ENCODE peak calls at places on chromosome 12, in eight cellular contexts. I is breast epithelium, Y is astrocyte of the spinal cord, Q is fibroblast of the aortic adventitia, Z is choroid plexus epithelial cell, D is HL-60, H is left ventricle myocardium inferior, V is WERI-Rb-1. T is an unnamed sample.

GRCh38 chr12:132772551-132772950 is 10.9 kb upstream of the ANKLE2 start:
- DNase-seq in I (no peak), H (no peak), Z (no peak), V (no peak), Y (no peak), Q (no peak), D (peak), T (no peak)

GRCh38 chr12:57069522-57069921 is 9.1 kb downstream of the NEMP1 start:
- DNase-seq in Z (peak), Y (peak), H (no peak), Q (peak), D (peak), I (no peak), V (peak), T (peak)

GRCh38 chr12:52171950-52172512 is 19.8 kb downstream of the KRT80 start:
- DNase-seq in Q (peak), H (no peak), Z (no peak), V (peak), Y (no peak), D (no peak), I (no peak), T (peak)

GRCh38 chr12:65720739-65721138 is 103.5 kb upstream of the HMGA2 start:
- DNase-seq in V (peak), Q (no peak), H (no peak), D (no peak), I (no peak), Y (peak), Z (no peak), T (peak)

GRCh38 chr12:75759842-75760260 is 248.4 kb upstream of the KRR1 start:
- DNase-seq in H (no peak), Y (peak), I (no peak), Q (peak), V (no peak), Z (peak), D (no peak), T (peak)

GRCh38 chr12:12548713-12549112 is 13.9 kb downstream of the DUSP16 start:
- DNase-seq in Z (no peak), H (no peak), Y (no peak), D (no peak), I (no peak), Q (no peak), V (no peak), T (no peak)

GRCh38 chr12:126384029-126384564 is 1318.9 kb downstream of the AACS start:
- DNase-seq in V (no peak), I (no peak), H (no peak), Q (peak), D (no peak), Z (no peak), Y (no peak), T (no peak)

GRCh38 chr12:12723147-12723680 is 6.0 kb downstream of the CDKN1B start:
- DNase-seq in D (no peak), Y (peak), H (no peak), Z (peak), V (no peak), Q (peak), I (no peak), T (peak)

GRCh38 chr12:120413901-120414695 is 23.8 kb upstream of the COX6A1 start:
- DNase-seq in I (no peak), V (no peak), Y (no peak), Z (no peak), H (no peak), Q (no peak), D (no peak), T (no peak)

GRCh38 chr12:593396-593976 is 69.8 kb downstream of the NINJ2 start:
- DNase-seq in D (no peak), I (no peak), V (no peak), H (no peak), Q (no peak), Y (no peak), Z (no peak), T (no peak)

GRCh38 chr12:591571-592505 is 71.4 kb downstream of the NINJ2 start:
- DNase-seq in Z (no peak), Y (no peak), H (peak), Q (no peak), V (peak), D (no peak), I (no peak), T (no peak)

GRCh38 chr12:590206-590750 is 73.0 kb downstream of the NINJ2 start:
- DNase-seq in H (no peak), V (no peak), D (no peak), Y (no peak), I (no peak), Q (no peak), Z (no peak), T (no peak)

GRCh38 chr12:588658-589057 is 74.6 kb downstream of the NINJ2 start:
- DNase-seq in H (no peak), V (no peak), Q (no peak), I (no peak), D (no peak), Y (no peak), Z (no peak), T (no peak)

GRCh38 chr12:591167-591570 is 72.1 kb downstream of the NINJ2 start:
- DNase-seq in I (no peak), Y (no peak), Q (no peak), Z (no peak), D (no peak), V (no peak), H (peak), T (no peak)
- TF ChIP-seq CTCF in I (no peak), Y (no peak), Q (peak), Z (peak), D (no peak), V (no peak), H (peak), T (no peak)

GRCh38 chr12:66804555-66804954 is 125.7 kb upstream of the GRIP1 start:
- DNase-seq in Y (no peak), V (no peak), Z (no peak), H (no peak), Q (no peak), I (no peak), D (no peak), T (no peak)

GRCh38 chr12:66799548-66799947 is 120.7 kb upstream of the GRIP1 start:
- DNase-seq in V (no peak), I (no peak), D (no peak), H (no peak), Q (no peak), Y (no peak), Z (no peak), T (no peak)

DNA sequence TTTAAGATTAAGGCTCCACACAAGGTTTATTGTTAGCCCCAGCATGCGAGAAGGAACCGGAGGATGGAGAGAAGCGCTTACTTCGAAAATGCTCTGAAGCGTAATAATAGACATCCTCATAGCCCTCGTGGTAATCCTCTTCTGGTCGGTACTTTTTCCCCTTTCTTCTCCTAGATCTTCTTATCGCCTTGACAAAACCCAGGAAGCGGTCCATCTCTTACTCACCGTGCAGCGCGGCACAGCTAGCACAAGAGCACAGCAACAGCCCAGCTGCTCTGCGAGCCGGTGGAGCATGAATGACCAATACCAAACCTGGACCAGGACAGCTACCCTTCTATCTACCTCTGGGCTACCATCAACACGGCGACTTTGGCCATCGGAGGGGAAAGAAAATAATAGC is 125.1 kb upstream of the GRIP1 start:
- DNase-seq in I (no peak), Y (peak), D (no peak), Q (no peak), V (no peak), H (no peak), Z (peak), T (no peak)
- H3K4me3 ChIP-seq in I (no peak), Y (no peak), D (no peak), Q (no peak), V (no peak), H (no peak), Z (no peak), T (no peak)

DNA sequence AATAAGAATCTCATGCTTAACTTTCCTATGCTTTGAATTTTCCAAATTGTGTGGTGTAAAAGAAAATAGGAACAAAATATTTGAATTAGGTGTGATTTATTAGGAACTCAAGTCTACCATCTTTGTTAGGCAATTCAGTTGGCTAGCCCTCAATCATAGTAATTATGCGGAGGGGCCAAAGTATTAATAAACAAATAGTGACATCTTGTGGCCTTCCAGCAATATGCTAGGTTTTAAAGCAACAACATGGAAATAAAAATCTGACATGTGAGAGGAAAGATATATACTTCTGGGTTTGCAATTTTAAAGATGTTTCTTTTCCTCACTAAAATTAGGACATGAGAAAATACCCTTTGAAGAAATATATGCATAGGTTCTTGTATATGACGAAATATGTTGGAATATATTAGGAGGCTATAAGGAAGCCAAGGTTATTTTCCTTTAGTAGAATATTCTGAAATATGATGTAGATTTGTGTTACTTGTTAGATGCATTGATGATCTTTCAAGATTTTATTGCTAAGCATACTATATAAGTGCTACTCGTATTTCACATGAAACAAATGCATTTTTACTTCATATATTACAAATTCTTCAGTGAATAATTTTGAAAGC is 200.4 kb downstream of the PTPRO start:
- DNase-seq in Q (peak), V (no peak), D (no peak), H (no peak), I (no peak), Z (peak), Y (peak), T (peak)
- TF ChIP-seq CTCF in Q (peak), V (peak), D (peak), H (peak), I (peak), Z (peak), Y (peak), T (peak)

DNA sequence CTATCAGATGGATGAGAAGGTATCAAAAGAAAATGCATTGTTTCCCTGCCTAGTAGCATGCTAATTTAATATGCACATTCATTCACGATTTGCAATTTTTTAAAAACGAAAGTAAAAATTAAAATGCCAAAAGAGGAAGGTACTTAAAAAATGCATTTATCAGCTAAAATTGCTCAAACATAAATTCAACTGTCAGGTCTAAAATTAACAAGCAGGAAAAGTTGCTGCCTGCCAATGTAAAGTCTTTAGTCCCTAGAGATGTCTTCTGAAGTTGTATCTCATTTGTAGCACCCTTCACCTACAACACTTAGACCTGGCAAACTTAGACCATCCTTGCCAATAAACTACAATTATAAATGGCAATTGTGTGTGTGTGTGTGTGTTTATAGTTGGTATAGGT is 7.8 kb downstream of the ATF7 start:
- DNase-seq in Q (peak), I (no peak), D (no peak), V (no peak), Y (no peak), Z (no peak), H (no peak), T (no peak)
- H3K4me3 ChIP-seq in Q (peak), I (peak), D (peak), V (no peak), Y (no peak), Z (no peak), H (peak), T (no peak)

GRCh38 chr12:98449601-98450000 is 65.8 kb upstream of the TMPO start:
- DNase-seq in H (no peak), Y (no peak), Z (no peak), Q (no peak), I (no peak), V (no peak), D (no peak), T (no peak)

GRCh38 chr12:98446060-98446459 is 69.3 kb upstream of the TMPO start:
- DNase-seq in Z (no peak), H (no peak), D (no peak), V (no peak), Q (no peak), Y (no peak), I (no peak), T (no peak)

DNA sequence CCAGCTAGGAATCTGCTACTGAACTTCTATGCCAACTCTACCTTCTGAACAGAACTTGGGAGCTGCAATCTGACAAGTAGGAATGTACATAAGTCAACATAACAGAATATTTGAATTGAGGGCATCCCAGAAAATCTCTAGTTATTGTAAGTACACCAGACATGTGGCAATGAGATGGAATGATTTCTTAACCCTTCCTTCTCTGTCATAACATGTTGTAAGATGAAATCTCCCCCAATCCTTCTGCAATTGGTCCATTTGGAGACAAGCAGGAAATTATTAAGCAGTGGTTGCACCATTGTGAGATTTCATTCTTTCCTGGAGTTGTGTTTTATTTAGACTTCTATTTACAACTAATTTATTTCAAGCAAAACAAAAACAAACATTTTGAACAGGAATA is 68.7 kb upstream of the TMPO start:
- DNase-seq in H (no peak), I (no peak), Y (no peak), D (peak), Z (peak), Q (peak), V (no peak), T (no peak)
- TF ChIP-seq CTCF in H (no peak), I (no peak), Y (no peak), D (no peak), Z (no peak), Q (no peak), V (no peak), T (no peak)

GRCh38 chr12:20492251-20492728 is 124.0 kb downstream of the PDE3A start:
- DNase-seq in H (no peak), Y (peak), D (peak), I (no peak), Q (peak), V (no peak), Z (peak), T (peak)

GRCh38 chr12:20491290-20491689 is 123.0 kb downstream of the PDE3A start:
- DNase-seq in I (no peak), D (no peak), Y (no peak), V (no peak), H (no peak), Z (no peak), Q (no peak), T (no peak)

GRCh38 chr12:20495997-20496396 is 127.7 kb downstream of the PDE3A start:
- DNase-seq in I (no peak), Z (no peak), V (no peak), Y (no peak), Q (no peak), D (no peak), H (no peak), T (no peak)

GRCh38 chr12:20494803-20495202 is 126.5 kb downstream of the PDE3A start:
- DNase-seq in V (no peak), Q (peak), I (no peak), Z (peak), Y (no peak), D (no peak), H (no peak), T (no peak)

GRCh38 chr12:20493924-20494323 is 125.6 kb downstream of the PDE3A start:
- DNase-seq in H (no peak), D (no peak), Z (peak), I (no peak), Q (peak), Y (no peak), V (no peak), T (no peak)
- H3K4me3 ChIP-seq in H (no peak), D (no peak), Z (no peak), I (no peak), Q (no peak), Y (no peak), V (no peak), T (no peak)

GRCh38 chr12:89225401-89225800 is 126.9 kb downstream of the DUSP6 start:
- DNase-seq in I (no peak), Q (peak), D (no peak), H (peak), Z (peak), Y (peak), V (no peak), T (peak)
- TF ChIP-seq CTCF in I (no peak), Q (no peak), D (no peak), H (no peak), Z (no peak), Y (no peak), V (no peak), T (no peak)

GRCh38 chr12:124788936-124789555 is 74.6 kb downstream of the SCARB1 start:
- DNase-seq in H (no peak), Y (no peak), D (no peak), Z (no peak), V (no peak), I (no peak), Q (no peak), T (no peak)

GRCh38 chr12:124782132-124782531 is 81.5 kb downstream of the SCARB1 start:
- DNase-seq in H (no peak), I (no peak), Q (no peak), D (no peak), V (no peak), Y (no peak), Z (no peak), T (no peak)

GRCh38 chr12:124784871-124785572 is 78.6 kb downstream of the SCARB1 start:
- DNase-seq in D (no peak), V (no peak), I (no peak), Q (no peak), Y (no peak), H (no peak), Z (no peak), T (no peak)

GRCh38 chr12:124783087-124783486 is 80.6 kb downstream of the SCARB1 start:
- DNase-seq in Y (no peak), V (no peak), H (no peak), Z (no peak), D (no peak), I (no peak), Q (no peak), T (no peak)

DNA sequence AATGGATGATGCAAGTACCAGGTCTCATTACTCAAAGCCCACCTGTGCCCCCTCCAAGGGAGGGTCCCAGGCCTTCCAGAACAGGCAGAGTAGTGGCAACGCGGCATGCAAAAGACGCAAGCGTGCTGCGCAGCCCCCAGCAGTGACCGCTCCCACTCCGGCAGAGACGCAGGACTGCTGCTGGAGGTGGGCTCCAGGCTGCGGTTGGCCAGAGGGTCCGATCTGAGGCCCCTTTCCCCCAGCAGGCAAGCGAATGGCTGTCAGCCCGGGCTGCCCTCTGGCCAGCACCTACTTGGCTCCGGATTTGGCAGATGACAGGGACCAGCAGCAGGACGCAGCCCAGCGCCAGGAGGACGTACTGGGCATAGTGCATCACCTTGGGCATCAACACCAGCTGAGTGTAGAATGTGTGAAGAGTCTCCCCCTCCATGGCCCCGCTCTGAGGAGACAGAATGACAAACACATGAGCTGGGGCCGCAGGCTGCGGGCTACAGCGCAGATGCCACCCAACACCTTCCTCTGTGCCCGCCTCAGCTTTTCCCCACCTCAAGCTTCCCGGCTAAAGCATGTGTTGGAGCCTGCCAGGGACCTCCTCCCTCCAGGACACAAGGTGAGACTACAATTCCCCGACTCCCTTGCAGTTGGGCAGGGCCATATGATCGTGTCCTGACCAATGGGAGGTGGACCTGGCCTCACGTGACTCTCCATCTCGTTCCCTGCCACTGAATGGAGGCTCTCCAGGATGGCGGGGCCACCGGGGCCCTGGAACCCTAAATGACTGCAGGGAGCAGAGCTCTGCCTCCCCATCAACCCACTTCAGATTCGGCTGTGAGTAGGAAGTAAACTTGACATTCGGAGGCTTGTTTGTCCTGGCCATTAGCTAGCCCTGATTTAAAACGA is 77.3 kb downstream of the SCARB1 start:
- DNase-seq in D (no peak), V (peak), Z (peak), Y (peak), I (peak), H (peak), Q (peak), T (peak)
- H3K4me3 ChIP-seq in D (no peak), V (peak), Z (peak), Y (peak), I (peak), H (peak), Q (peak), T (peak)

GRCh38 chr12:66861157-66861750 is 182.4 kb upstream of the GRIP1 start:
- DNase-seq in Y (peak), V (peak), Z (peak), I (peak), Q (peak), D (no peak), H (peak), T (peak)
- TF ChIP-seq CTCF in Y (peak), V (peak), Z (peak), I (peak), Q (peak), D (peak), H (peak), T (peak)

T was measured in foreskin fibroblast.